ENCODE peak calls at places on chromosomes 1 and 21, in six cellular contexts. E, P, W, I, N and G are unnamed samples.

GRCh38 chr1:107678993-107679392 is 286.0 kb downstream of the VAV3 start:
- DNase-seq in E (no peak), P (no peak), W (no peak), I (no peak), N (no peak), G (no peak)

GRCh38 chr1:109641341-109641740 is 14.6 kb upstream of the GSTM4 start:
- DNase-seq in E (no peak), P (no peak), W (no peak), I (no peak), N (no peak), G (no peak)

GRCh38 chr1:25861316-25862286 is 2.3 kb upstream of the AUNIP start:
- DNase-seq in E (no peak), P (no peak), W (no peak), I (no peak), N (peak), G (no peak)

GRCh38 chr21:42939581-42940413 is 14.4 kb upstream of the ERVH48-1 start:
- DNase-seq in E (peak), P (peak), W (no peak), I (peak), N (peak), G (peak)

GRCh38 chr1:68046885-68047658 is 3.4 kb downstream of the DIRAS3 start:
- DNase-seq in E (no peak), P (no peak), W (no peak), I (no peak), N (no peak), G (no peak)

GRCh38 chr1:96236156-96236739 is 485.3 kb upstream of the PTBP2 start:
- DNase-seq in E (no peak), P (peak), W (no peak), I (no peak), N (no peak), G (peak)

GRCh38 chr1:223483511-223483910 is 90.3 kb downstream of the CCDC185 start:
- DNase-seq in E (no peak), P (no peak), W (no peak), I (no peak), N (peak), G (no peak)

GRCh38 chr1:170698711-170699275 is 34.9 kb downstream of the PRRX1 start:
- DNase-seq in E (no peak), P (peak), W (no peak), I (no peak), N (no peak), G (no peak)

GRCh38 chr1:225926551-225927113 is 2.6 kb upstream of the PYCR2 start:
- DNase-seq in E (no peak), P (peak), W (no peak), I (no peak), N (no peak), G (no peak)

GRCh38 chr1:203462878-203463277 is 12.7 kb upstream of the PRELP start:
- DNase-seq in E (no peak), P (peak), W (no peak), I (peak), N (no peak), G (no peak)

GRCh38 chr1:166470057-166470456 is 303.3 kb upstream of the FAM78B start:
- DNase-seq in E (no peak), P (no peak), W (no peak), I (no peak), N (no peak), G (no peak)

GRCh38 chr1:58266242-58266641 is 280.3 kb downstream of the OMA1 start:
- DNase-seq in E (no peak), P (no peak), W (no peak), I (no peak), N (no peak), G (no peak)

GRCh38 chr1:160376525-160377131 is 9.8 kb downstream of the NHLH1 start:
- DNase-seq in E (peak), P (peak), W (peak), I (peak), N (no peak), G (no peak)

GRCh38 chr1:94045465-94046056 is 75.4 kb downstream of the ABCA4 start:
- DNase-seq in E (peak), P (peak), W (no peak), I (peak), N (no peak), G (peak)

GRCh38 chr1:230327892-230328284 is 98.2 kb downstream of the PGBD5 start:
- DNase-seq in E (no peak), P (peak), W (no peak), I (no peak), N (no peak), G (no peak)

GRCh38 chr1:116224561-116224960 is 113.4 kb downstream of the MAB21L3 start:
- DNase-seq in E (no peak), P (no peak), W (no peak), I (no peak), N (no peak), G (no peak)

GRCh38 chr1:192489046-192489445 is 86.5 kb upstream of the RGS1 start:
- DNase-seq in E (no peak), P (peak), W (no peak), I (peak), N (no peak), G (no peak)

GRCh38 chr1:235313262-235313661 is 14.7 kb downstream of the ARID4B start:
- DNase-seq in E (no peak), P (no peak), W (no peak), I (no peak), N (no peak), G (no peak)

GRCh38 chr1:94658221-94658620 is 116.7 kb upstream of the F3 start:
- DNase-seq in E (no peak), P (peak), W (no peak), I (peak), N (no peak), G (no peak)

GRCh38 chr1:51907079-51907702 is 28.7 kb upstream of the NRDC start:
- DNase-seq in E (no peak), P (peak), W (no peak), I (no peak), N (no peak), G (no peak)

GRCh38 chr1:33326690-33327300 is 5.9 kb upstream of the A3GALT2 start:
- DNase-seq in E (no peak), P (no peak), W (no peak), I (no peak), N (peak), G (no peak)

GRCh38 chr1:188367669-188368068 is 1538.9 kb downstream of the PLA2G4A start:
- DNase-seq in E (no peak), P (no peak), W (no peak), I (no peak), N (no peak), G (no peak)